ENCODE peak calls at places on chromosomes 2 and 18, in ten cellular contexts. U is sigmoid colon, A is ascending aorta, G is heart left ventricle, J is psoas muscle, B is hepatocyte, F is PC-9, Y is heart right ventricle, M is upper lobe of left lung, W is uterus. L is an unnamed sample.

GRCh38 chr2:118654945-118655344 is 192.5 kb downstream of the EN1 start:
- DNase-seq in U (no peak), A (no peak), G (no peak), J (no peak), B (no peak), F (no peak), Y (no peak), M (no peak), W (no peak), L (no peak)

GRCh38 chr2:30582521-30582920 is 135.5 kb downstream of the LCLAT1 start:
- DNase-seq in U (no peak), A (no peak), G (no peak), J (no peak), B (no peak), F (no peak), Y (no peak), M (no peak), W (no peak), L (no peak)

GRCh38 chr2:54634564-54635511 is 88.6 kb upstream of the EML6 start:
- DNase-seq in U (peak), A (no peak), G (peak), J (peak), B (no peak), F (no peak), Y (peak), M (no peak), W (peak), L (peak)

GRCh38 chr2:234678721-234679120 is 181.8 kb upstream of the ARL4C start:
- DNase-seq in U (no peak), A (no peak), G (no peak), J (no peak), B (no peak), F (no peak), Y (no peak), M (no peak), W (no peak), L (no peak)

GRCh38 chr2:69985684-69986083 is 24.3 kb upstream of the ASPRV1 start:
- DNase-seq in U (no peak), A (peak), G (peak), J (peak), B (no peak), F (no peak), Y (peak), M (no peak), W (no peak), L (no peak)

GRCh38 chr2:25251032-25251460 is 82.7 kb upstream of the POMC start:
- DNase-seq in U (no peak), A (no peak), G (no peak), J (no peak), B (peak), F (no peak), Y (no peak), M (no peak), W (no peak), L (no peak)

GRCh38 chr18:62460851-62461300 is 61.9 kb upstream of the ZCCHC2 start:
- DNase-seq in U (no peak), A (no peak), G (no peak), J (no peak), B (peak), F (peak), Y (no peak), M (no peak), W (no peak), L (no peak)

GRCh38 chr2:25879133-25879730 is 945 bp upstream of the ASXL2 start:
- DNase-seq in U (no peak), A (no peak), G (no peak), J (no peak), B (peak), F (peak), Y (no peak), M (no peak), W (no peak), L (no peak)

GRCh38 chr18:42925036-42925435 is 190.4 kb downstream of the RIT2 start:
- DNase-seq in U (no peak), A (no peak), G (no peak), J (no peak), B (no peak), F (no peak), Y (no peak), M (no peak), W (no peak), L (no peak)

GRCh38 chr2:101704046-101704466 is 6.5 kb downstream of the MAP4K4 start:
- DNase-seq in U (peak), A (no peak), G (peak), J (peak), B (peak), F (no peak), Y (no peak), M (no peak), W (peak), L (peak)

GRCh38 chr2:204049635-204050034 is 113.1 kb downstream of the ICOS start:
- DNase-seq in U (no peak), A (no peak), G (no peak), J (no peak), B (no peak), F (no peak), Y (no peak), M (no peak), W (no peak), L (peak)

GRCh38 chr2:43104763-43105162 is 121.6 kb downstream of the ZFP36L2 start:
- DNase-seq in U (peak), A (no peak), G (no peak), J (no peak), B (no peak), F (no peak), Y (no peak), M (no peak), W (no peak), L (no peak)

GRCh38 chr2:121095257-121096080 is 189.5 kb downstream of the TFCP2L1 start:
- DNase-seq in U (peak), A (no peak), G (peak), J (peak), B (peak), F (peak), Y (peak), M (peak), W (no peak), L (peak)

GRCh38 chr2:69556008-69556407 is 87.5 kb downstream of the AAK1 start:
- DNase-seq in U (no peak), A (no peak), G (no peak), J (no peak), B (no peak), F (no peak), Y (no peak), M (no peak), W (no peak), L (no peak)

GRCh38 chr2:96423866-96424265 is 81.3 kb downstream of the NEURL3 start:
- DNase-seq in U (no peak), A (no peak), G (no peak), J (no peak), B (no peak), F (peak), Y (no peak), M (no peak), W (no peak), L (no peak)

GRCh38 chr2:80304522-80304878 is at the start of gene LRRTM1:
- DNase-seq in U (no peak), A (no peak), G (no peak), J (no peak), B (peak), F (no peak), Y (no peak), M (peak), W (no peak), L (no peak)

GRCh38 chr2:217945530-217945929 is 57.3 kb downstream of the TNS1 start:
- DNase-seq in U (peak), A (no peak), G (no peak), J (peak), B (no peak), F (no peak), Y (no peak), M (no peak), W (peak), L (no peak)

GRCh38 chr2:68767996-68768395 is 33.4 kb downstream of the ARHGAP25 start:
- DNase-seq in U (no peak), A (no peak), G (no peak), J (no peak), B (no peak), F (no peak), Y (no peak), M (no peak), W (no peak), L (no peak)

GRCh38 chr2:204027105-204027504 is 90.5 kb downstream of the ICOS start:
- DNase-seq in U (no peak), A (no peak), G (no peak), J (no peak), B (no peak), F (no peak), Y (no peak), M (no peak), W (no peak), L (peak)

GRCh38 chr2:169637620-169638019 is 53.5 kb downstream of the PPIG start:
- DNase-seq in U (no peak), A (no peak), G (no peak), J (no peak), B (no peak), F (peak), Y (no peak), M (no peak), W (no peak), L (no peak)

GRCh38 chr18:58005885-58006523 is 38.0 kb upstream of the NEDD4L start:
- DNase-seq in U (no peak), A (no peak), G (no peak), J (no peak), B (no peak), F (no peak), Y (no peak), M (no peak), W (no peak), L (no peak)

GRCh38 chr2:70985956-70986355 is 7.5 kb downstream of the ANKRD53 start:
- DNase-seq in U (peak), A (peak), G (no peak), J (no peak), B (no peak), F (no peak), Y (no peak), M (no peak), W (peak), L (no peak)

GRCh38 chr18:56139792-56140254 is 498.6 kb downstream of the TXNL1 start:
- DNase-seq in U (no peak), A (no peak), G (no peak), J (peak), B (peak), F (no peak), Y (no peak), M (no peak), W (peak), L (no peak)

GRCh38 chr2:68352651-68353386 is 12.3 kb upstream of the PLEK start:
- DNase-seq in U (no peak), A (no peak), G (no peak), J (no peak), B (no peak), F (no peak), Y (no peak), M (no peak), W (no peak), L (no peak)

GRCh38 chr2:119158563-119159347 is at the start of gene C1QL2:
- DNase-seq in U (no peak), A (no peak), G (no peak), J (no peak), B (peak), F (no peak), Y (no peak), M (peak), W (no peak), L (no peak)

GRCh38 chr2:128315122-128315828 is 3.4 kb downstream of the HS6ST1 start:
- DNase-seq in U (no peak), A (peak), G (peak), J (no peak), B (peak), F (no peak), Y (no peak), M (peak), W (no peak), L (no peak)

GRCh38 chr2:219082332-219082958 is 21.7 kb upstream of the IHH start:
- DNase-seq in U (no peak), A (no peak), G (peak), J (peak), B (no peak), F (no peak), Y (peak), M (no peak), W (no peak), L (no peak)

GRCh38 chr2:65681503-65681902 is 249.1 kb upstream of the SPRED2 start:
- DNase-seq in U (no peak), A (no peak), G (no peak), J (no peak), B (no peak), F (no peak), Y (no peak), M (no peak), W (no peak), L (no peak)

GRCh38 chr2:112001136-112001764 is 53.8 kb upstream of the TMEM87B start:
- DNase-seq in U (no peak), A (no peak), G (no peak), J (no peak), B (no peak), F (no peak), Y (no peak), M (no peak), W (no peak), L (peak)

GRCh38 chr18:73462092-73462491 is 594.3 kb upstream of the NETO1 start:
- DNase-seq in U (no peak), A (no peak), G (no peak), J (no peak), B (no peak), F (no peak), Y (peak), M (no peak), W (peak), L (no peak)

GRCh38 chr2:163191372-163191771 is 352.8 kb upstream of the KCNH7 start:
- DNase-seq in U (no peak), A (no peak), G (no peak), J (no peak), B (peak), F (no peak), Y (no peak), M (no peak), W (no peak), L (peak)
- TF ChIP-seq CTCF in U (no peak), A (peak), G (peak), J (peak), B (peak), F (peak), Y (peak), M (peak), W (peak), L (peak)

DNA sequence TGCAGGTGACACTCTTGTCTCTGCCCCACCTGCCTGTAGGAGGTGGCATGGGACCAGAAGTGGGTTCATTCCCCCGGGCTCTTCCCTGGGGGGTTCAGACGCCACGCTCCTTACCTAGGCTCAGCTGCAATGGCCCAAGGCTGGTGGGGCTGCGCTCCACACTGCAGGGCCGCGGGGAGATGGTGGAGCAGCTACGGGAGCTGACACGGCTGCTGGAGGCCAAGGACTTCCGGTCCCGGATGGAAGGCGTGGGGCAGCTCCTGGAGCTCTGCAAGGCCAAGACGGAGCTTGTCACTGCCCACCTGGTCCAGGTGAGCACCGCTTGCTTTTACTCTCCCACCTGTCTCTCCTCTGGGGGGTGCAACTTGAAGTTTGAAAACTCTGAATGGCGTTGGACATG is 39.0 kb downstream of the PCARE start:
- DNase-seq in U (no peak), A (no peak), G (no peak), J (no peak), B (no peak), F (no peak), Y (no peak), M (peak), W (no peak), L (no peak)
- TF ChIP-seq CTCF in U (no peak), A (no peak), G (no peak), J (no peak), B (no peak), F (no peak), Y (no peak), M (no peak), W (no peak), L (no peak)

DNA sequence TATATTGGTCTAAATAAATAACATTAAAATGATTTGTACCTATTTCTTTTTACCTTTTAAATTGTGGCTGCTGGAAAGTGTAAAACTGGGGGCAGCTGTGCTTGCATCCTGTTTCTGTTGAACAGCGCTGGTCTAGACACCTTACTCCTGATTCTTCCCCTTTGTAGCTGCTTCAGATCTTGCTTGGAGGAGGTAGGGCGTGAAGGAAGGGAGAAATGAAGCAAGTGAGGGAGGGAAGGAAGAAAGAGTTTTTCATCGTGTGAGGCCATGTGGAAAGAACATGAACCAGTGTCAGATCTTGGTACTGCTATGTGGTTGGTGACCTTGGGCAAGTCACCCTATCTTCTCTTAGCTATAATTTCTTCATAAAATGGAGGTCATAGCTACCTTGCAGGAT is 89.0 kb upstream of the SEC11C start:
- DNase-seq in U (no peak), A (peak), G (no peak), J (no peak), B (no peak), F (no peak), Y (no peak), M (no peak), W (no peak), L (no peak)
- TF ChIP-seq CTCF in U (no peak), A (no peak), G (no peak), J (no peak), B (no peak), F (no peak), Y (no peak), M (no peak), W (no peak), L (no peak)

DNA sequence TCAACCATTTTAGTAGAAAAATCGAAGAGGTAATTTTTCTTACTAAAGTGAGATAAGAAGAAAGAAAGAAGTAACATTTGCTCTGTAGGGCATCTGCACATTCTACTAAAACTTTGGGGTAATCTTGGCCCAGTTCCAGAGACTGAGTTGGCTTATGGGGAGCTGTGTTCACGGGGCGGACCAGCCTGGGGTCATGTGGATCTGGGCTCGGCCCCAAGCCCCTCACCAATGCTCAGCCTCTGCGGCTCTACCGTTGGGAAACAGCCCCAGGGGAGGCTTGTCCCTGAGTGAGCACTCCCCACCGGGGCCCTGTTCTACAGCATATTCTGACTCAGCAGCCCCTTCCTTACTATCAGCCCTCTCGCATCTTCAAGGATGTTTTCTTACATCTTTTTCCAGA is 132.3 kb downstream of the RTP5 start:
- DNase-seq in U (no peak), A (peak), G (no peak), J (no peak), B (no peak), F (no peak), Y (no peak), M (no peak), W (no peak), L (no peak)
- TF ChIP-seq CTCF in U (no peak), A (no peak), G (no peak), J (no peak), B (no peak), F (no peak), Y (no peak), M (no peak), W (no peak), L (no peak)

GRCh38 chr2:64455031-64455332 is 1.0 kb downstream of the LGALSL start:
- DNase-seq in U (no peak), A (no peak), G (no peak), J (no peak), B (no peak), F (no peak), Y (no peak), M (no peak), W (no peak), L (no peak)

GRCh38 chr2:64454316-64455030 is 511 bp downstream of the LGALSL start:
- DNase-seq in U (peak), A (peak), G (peak), J (peak), B (peak), F (peak), Y (peak), M (peak), W (peak), L (peak)

GRCh38 chr2:64456298-64456697 is 2.3 kb downstream of the LGALSL start:
- DNase-seq in U (no peak), A (no peak), G (no peak), J (no peak), B (no peak), F (no peak), Y (no peak), M (no peak), W (no peak), L (no peak)

GRCh38 chr2:64453710-64454315 is at the start of gene LGALSL:
- DNase-seq in U (peak), A (peak), G (peak), J (peak), B (peak), F (peak), Y (peak), M (no peak), W (peak), L (peak)

DNA sequence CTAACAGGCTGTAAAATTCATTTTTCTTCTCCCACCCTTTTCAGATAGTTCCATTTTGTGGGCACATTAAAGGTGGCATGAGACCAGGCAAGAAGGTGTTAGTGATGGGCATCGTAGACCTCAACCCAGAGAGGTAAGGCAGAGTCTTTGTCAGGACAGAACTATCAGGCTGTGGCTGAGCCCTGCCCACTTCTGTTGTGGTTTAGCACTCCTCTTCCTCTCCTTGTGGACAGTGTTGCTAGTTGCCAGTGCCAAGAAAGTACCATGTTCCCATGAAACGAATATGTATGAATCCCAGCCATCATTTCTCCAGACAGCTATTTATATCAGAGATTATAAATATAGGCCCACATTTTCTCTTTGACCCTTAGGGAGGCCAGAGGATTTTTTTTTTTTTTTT is 1.6 kb downstream of the LGALSL start:
- DNase-seq in U (no peak), A (no peak), G (no peak), J (no peak), B (no peak), F (no peak), Y (no peak), M (no peak), W (no peak), L (no peak)
- TF ChIP-seq CTCF in U (no peak), A (no peak), G (no peak), J (no peak), B (no peak), F (no peak), Y (no peak), M (no peak), W (no peak), L (no peak)

GRCh38 chr2:14132386-14132785 is 500.1 kb upstream of the LRATD1 start:
- DNase-seq in U (no peak), A (no peak), G (no peak), J (no peak), B (no peak), F (no peak), Y (no peak), M (no peak), W (no peak), L (no peak)

GRCh38 chr2:14134737-14135136 is 497.8 kb upstream of the LRATD1 start:
- DNase-seq in U (no peak), A (no peak), G (no peak), J (no peak), B (no peak), F (no peak), Y (no peak), M (no peak), W (no peak), L (no peak)

GRCh38 chr2:14136030-14136429 is 496.5 kb upstream of the LRATD1 start:
- DNase-seq in U (no peak), A (no peak), G (no peak), J (no peak), B (no peak), F (no peak), Y (no peak), M (no peak), W (no peak), L (no peak)

GRCh38 chr2:14140009-14140408 is 492.5 kb upstream of the LRATD1 start:
- DNase-seq in U (no peak), A (no peak), G (no peak), J (no peak), B (no peak), F (no peak), Y (no peak), M (no peak), W (no peak), L (no peak)

GRCh38 chr2:14137643-14138042 is 494.9 kb upstream of the LRATD1 start:
- DNase-seq in U (no peak), A (no peak), G (no peak), J (no peak), B (peak), F (no peak), Y (no peak), M (no peak), W (no peak), L (no peak)
- TF ChIP-seq CTCF in U (no peak), A (no peak), G (no peak), J (no peak), B (peak), F (peak), Y (no peak), M (no peak), W (no peak), L (no peak)